ENCODE peak calls at places on chromosomes 2 and 18, in four cellular contexts. O, C, A and R are unnamed samples.

GRCh38 chr2:113716291-113716690 is 40.2 kb downstream of the SLC35F5 start:
- DNase-seq in C (no peak), O (no peak), A (no peak), R (no peak)

GRCh38 chr18:70221156-70221910 is 15.8 kb upstream of the RTTN start:
- DNase-seq in A (no peak), O (no peak), C (no peak), R (no peak)

GRCh38 chr18:21741511-21742322 is 1.1 kb downstream of the MIB1 start:
- DNase-seq in A (no peak), C (no peak), O (no peak), R (peak)

GRCh38 chr18:75474332-75474731 is 46.8 kb upstream of the SMIM21 start:
- DNase-seq in C (no peak), O (no peak), A (no peak), R (no peak)

GRCh38 chr2:181163139-181163538 is 182.7 kb downstream of the UBE2E3 start:
- DNase-seq in A (no peak), C (no peak), O (no peak), R (no peak)

GRCh38 chr2:150211164-150211631 is 276.3 kb downstream of the RND3 start:
- DNase-seq in A (no peak), C (no peak), O (no peak), R (no peak)

GRCh38 chr2:233236820-233237589 is 14.5 kb upstream of the ATG16L1 start:
- DNase-seq in A (no peak), O (no peak), C (no peak), R (no peak)

GRCh38 chr18:74250131-74250530 is 41.6 kb downstream of the CYB5A start:
- DNase-seq in A (no peak), C (no peak), O (no peak), R (no peak)

GRCh38 chr2:33806041-33806440 is 206.9 kb upstream of the FAM98A start:
- DNase-seq in C (no peak), O (no peak), A (no peak), R (no peak)

GRCh38 chr18:77071711-77072292 is 60.8 kb downstream of the MBP start:
- DNase-seq in C (no peak), O (no peak), A (no peak), R (no peak)

GRCh38 chr18:62584241-62585120 is 61.7 kb downstream of the ZCCHC2 start:
- DNase-seq in A (peak), O (peak), C (peak), R (peak)

GRCh38 chr18:7452331-7452730 is 114.8 kb upstream of the PTPRM start:
- DNase-seq in C (no peak), O (peak), A (peak), R (peak)

GRCh38 chr2:241901500-241902351 is 32.2 kb downstream of the RTP5 start:
- DNase-seq in O (no peak), A (no peak), C (no peak), R (no peak)
- TF ChIP-seq MAX in O (no peak), A (no peak), C (no peak), R (no peak)

DNA sequence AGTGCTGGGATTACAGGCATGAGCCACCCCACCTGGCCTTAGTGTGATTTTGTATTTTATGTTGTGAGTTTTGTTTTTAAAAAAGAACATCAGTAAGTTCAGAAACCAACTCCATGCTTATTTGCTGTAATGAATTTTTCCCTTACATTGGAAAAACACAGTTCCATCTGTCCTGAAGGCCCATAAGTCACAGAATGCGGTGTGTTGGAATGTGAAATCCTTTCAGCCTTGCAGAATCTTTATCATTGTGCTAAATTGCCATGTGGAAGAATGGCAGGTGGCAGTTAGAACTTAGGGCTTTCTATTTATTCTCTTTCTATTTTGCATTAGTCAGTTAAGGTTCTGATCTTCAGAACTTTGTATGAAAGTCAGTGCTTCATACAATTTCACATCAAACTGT is 52.6 kb downstream of the NEDD4L start:
- DNase-seq in C (no peak), A (no peak), O (no peak), R (no peak)
- TF ChIP-seq NFIC in C (no peak), A (no peak), O (no peak), R (no peak)

DNA sequence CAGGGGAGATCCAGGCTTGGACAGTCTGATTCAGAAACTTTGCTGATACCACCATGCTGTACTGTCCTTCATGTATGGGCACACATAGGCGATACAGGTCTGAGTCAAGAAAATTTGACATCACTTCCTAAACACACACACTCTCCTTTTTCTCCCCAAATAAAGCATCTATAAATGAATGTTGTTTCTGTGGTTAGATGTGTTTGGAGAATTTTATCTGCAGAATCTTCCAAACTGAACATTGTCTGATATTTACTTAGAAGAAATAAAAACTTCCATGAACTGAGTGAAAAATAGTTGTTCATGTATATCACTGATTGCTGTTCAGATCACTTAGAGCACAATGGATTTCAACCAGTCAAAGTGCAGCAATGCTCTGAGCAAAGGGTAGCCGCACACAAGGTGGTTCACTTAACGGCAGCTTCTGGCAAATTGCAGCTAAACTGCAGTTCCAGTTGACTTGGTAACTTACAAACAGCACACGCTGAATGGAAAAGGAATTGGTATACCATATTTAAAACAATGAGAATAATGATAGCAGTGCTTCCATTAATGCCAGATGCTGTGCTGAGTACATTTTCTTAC is 10.0 kb upstream of the AGFG1 start:
- DNase-seq in C (no peak), A (no peak), O (no peak), R (no peak)
- H3K4me3 ChIP-seq in C (peak), A (no peak), O (no peak), R (no peak)

GRCh38 chr2:238597638-238598528 is 171.2 kb downstream of the ASB1 start:
- DNase-seq in A (no peak), O (no peak), C (no peak), R (no peak)

GRCh38 chr2:238598802-238599530 is 172.2 kb downstream of the ASB1 start:
- DNase-seq in A (no peak), O (no peak), C (no peak), R (no peak)

GRCh38 chr2:238594796-238595749 is 168.3 kb downstream of the ASB1 start:
- DNase-seq in C (no peak), A (no peak), O (no peak), R (no peak)

GRCh38 chr2:238595750-238596570 is 169.2 kb downstream of the ASB1 start:
- DNase-seq in O (no peak), C (no peak), A (no peak), R (no peak)

DNA sequence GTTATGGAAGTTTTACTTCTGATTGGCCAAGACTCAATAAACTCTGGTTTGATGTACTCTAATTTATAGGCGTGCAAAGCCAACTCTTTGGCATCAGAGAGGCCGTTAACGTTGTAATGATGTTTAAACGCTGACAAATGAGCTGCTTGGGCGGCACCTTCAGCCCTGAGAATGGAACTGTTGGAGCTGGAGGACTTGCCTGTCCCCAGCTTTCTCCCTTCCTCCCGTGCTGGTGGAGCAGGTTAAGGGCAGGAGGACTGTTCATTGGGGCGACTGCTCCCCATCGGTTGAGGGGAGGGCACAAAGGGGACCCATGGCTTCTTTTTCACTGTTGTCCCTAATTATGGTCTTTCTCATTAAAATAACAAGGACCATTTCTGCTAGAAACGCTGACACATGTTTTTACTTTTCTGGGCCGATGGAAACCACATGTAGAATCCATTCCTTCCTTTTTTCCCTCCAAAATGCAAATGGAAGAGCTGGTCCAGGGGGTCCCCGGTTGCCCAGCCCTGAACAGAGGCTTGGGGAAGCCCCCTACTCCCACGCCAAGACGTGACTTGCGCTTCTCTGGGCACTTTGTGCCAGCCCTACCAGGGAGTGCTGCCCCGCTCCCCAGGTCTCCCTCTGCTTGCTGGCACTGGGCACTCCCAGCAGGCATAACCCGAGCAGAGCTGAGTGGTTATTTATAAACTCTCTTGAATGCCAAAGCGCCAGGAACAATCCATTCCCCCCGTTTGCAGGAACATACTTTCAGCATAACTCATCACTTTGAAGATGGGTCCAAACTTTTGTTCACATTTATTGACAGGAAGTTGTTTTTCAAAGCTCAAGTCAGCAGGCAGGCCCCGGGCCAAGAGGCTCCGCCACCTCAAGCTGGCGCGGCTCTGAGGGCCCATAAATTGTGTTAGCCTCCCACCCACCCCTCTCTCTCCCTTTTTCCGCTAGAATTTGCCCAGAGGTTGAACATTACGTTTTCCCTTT is 170.1 kb downstream of the ASB1 start:
- DNase-seq in A (peak), C (no peak), O (no peak), R (no peak)
- TF ChIP-seq MAX in A (no peak), C (no peak), O (no peak), R (peak)